ENCODE peak calls at places on chromosome 19, in four cellular contexts. One of them, this sample, is unnamed.

GRCh38 chr19:10660346-10660745 is 6.2 kb downstream of the ILF3 start:
- DNase-seq in progenitor cell of endocrine pancreas: no peak
- DNase-seq in stimulated activated CD4-positive, alpha-beta T cell treated with anti-CD3 and anti-CD28 coated beads, Interleukin-2, amount 100 ng/mL, for 24 hours: no peak
- DNase-seq in T-helper 2 cell: no peak
- DNase-seq in this sample: no peak

GRCh38 chr19:48935864-48936263 is 2.4 kb downstream of the DHDH start:
- DNase-seq in progenitor cell of endocrine pancreas: no peak
- DNase-seq in stimulated activated CD4-positive, alpha-beta T cell treated with anti-CD3 and anti-CD28 coated beads, Interleukin-2, amount 100 ng/mL, for 24 hours: no peak
- DNase-seq in T-helper 2 cell: no peak
- DNase-seq in this sample: no peak

GRCh38 chr19:13118424-13119193 is 545 bp downstream of the NACC1 start:
- DNase-seq in progenitor cell of endocrine pancreas: peak
- DNase-seq in stimulated activated CD4-positive, alpha-beta T cell treated with anti-CD3 and anti-CD28 coated beads, Interleukin-2, amount 100 ng/mL, for 24 hours: peak
- DNase-seq in T-helper 2 cell: peak
- DNase-seq in this sample: peak

GRCh38 chr19:18280247-18281081 is 958 bp downstream of the JUND start:
- DNase-seq in progenitor cell of endocrine pancreas: peak
- DNase-seq in stimulated activated CD4-positive, alpha-beta T cell treated with anti-CD3 and anti-CD28 coated beads, Interleukin-2, amount 100 ng/mL, for 24 hours: peak
- DNase-seq in T-helper 2 cell: peak
- DNase-seq in this sample: peak

GRCh38 chr19:57583521-57584416 is at the start of gene ZIK1:
- DNase-seq in progenitor cell of endocrine pancreas: peak
- DNase-seq in stimulated activated CD4-positive, alpha-beta T cell treated with anti-CD3 and anti-CD28 coated beads, Interleukin-2, amount 100 ng/mL, for 24 hours: peak
- DNase-seq in T-helper 2 cell: peak
- DNase-seq in this sample: peak

GRCh38 chr19:17282488-17283256 is 971 bp downstream of the ANKLE1 start:
- DNase-seq in progenitor cell of endocrine pancreas: peak
- DNase-seq in stimulated activated CD4-positive, alpha-beta T cell treated with anti-CD3 and anti-CD28 coated beads, Interleukin-2, amount 100 ng/mL, for 24 hours: peak
- DNase-seq in T-helper 2 cell: peak
- DNase-seq in this sample: peak

GRCh38 chr19:46211201-46211881 is 18.2 kb upstream of the IGFL1 start:
- DNase-seq in progenitor cell of endocrine pancreas: no peak
- DNase-seq in stimulated activated CD4-positive, alpha-beta T cell treated with anti-CD3 and anti-CD28 coated beads, Interleukin-2, amount 100 ng/mL, for 24 hours: no peak
- DNase-seq in T-helper 2 cell: no peak
- DNase-seq in this sample: no peak

GRCh38 chr19:44587863-44588752 is 25.3 kb upstream of the IGSF23 start:
- DNase-seq in progenitor cell of endocrine pancreas: no peak
- DNase-seq in stimulated activated CD4-positive, alpha-beta T cell treated with anti-CD3 and anti-CD28 coated beads, Interleukin-2, amount 100 ng/mL, for 24 hours: peak
- DNase-seq in T-helper 2 cell: peak
- DNase-seq in this sample: no peak

GRCh38 chr19:30445385-30445784 is 73.2 kb downstream of the ZNF536 start:
- DNase-seq in progenitor cell of endocrine pancreas: no peak
- DNase-seq in stimulated activated CD4-positive, alpha-beta T cell treated with anti-CD3 and anti-CD28 coated beads, Interleukin-2, amount 100 ng/mL, for 24 hours: no peak
- DNase-seq in T-helper 2 cell: no peak
- DNase-seq in this sample: no peak

GRCh38 chr19:44624840-44625354 is 11.5 kb downstream of the IGSF23 start:
- DNase-seq in progenitor cell of endocrine pancreas: no peak
- DNase-seq in stimulated activated CD4-positive, alpha-beta T cell treated with anti-CD3 and anti-CD28 coated beads, Interleukin-2, amount 100 ng/mL, for 24 hours: no peak
- DNase-seq in T-helper 2 cell: no peak
- DNase-seq in this sample: no peak

This sample was measured in stimulated activated effector memory CD8-positive, alpha-beta T cell treated with anti-CD3 and anti-CD28 coated beads, Interleukin-12 subunit alpha, Interleukin-12 subunit beta, amount 100 ng/mL, for 72 hours.